ENCODE peak calls at places on chromosomes 12 and 14, in nine cellular contexts. One of them, this sample, is unnamed. For H3K4me1, the result is how much of the 10 kb centered on the place peaks cover.

GRCh38 chr12:116236148-116236731 is 41.3 kb downstream of the MED13L start:
- DNase-seq in psoas muscle: no peak
- DNase-seq in Karpas-422: peak
- DNase-seq in esophagus squamous epithelium: no peak
- DNase-seq in fibroblast of lung: peak
- DNase-seq in tibial artery: peak
- DNase-seq in CD4-positive, CD25-positive, alpha-beta regulatory T cell: peak
- DNase-seq in left ventricle myocardium inferior: peak
- DNase-seq in iPS DF 6.9: no peak
- DNase-seq in this sample: no peak

GRCh38 chr14:68941820-68942219 is 37.3 kb downstream of the ACTN1 start:
- DNase-seq in esophagus squamous epithelium: no peak
- DNase-seq in CD4-positive, CD25-positive, alpha-beta regulatory T cell: no peak
- DNase-seq in fibroblast of lung: peak
- DNase-seq in Karpas-422: no peak
- DNase-seq in tibial artery: peak
- DNase-seq in left ventricle myocardium inferior: peak
- DNase-seq in iPS DF 6.9: peak
- DNase-seq in psoas muscle: peak
- DNase-seq in this sample: peak

GRCh38 chr12:126055521-126055920 is 990.3 kb downstream of the AACS start:
- DNase-seq in Karpas-422: no peak
- DNase-seq in tibial artery: no peak
- DNase-seq in iPS DF 6.9: no peak
- DNase-seq in left ventricle myocardium inferior: no peak
- DNase-seq in psoas muscle: no peak
- DNase-seq in esophagus squamous epithelium: no peak
- DNase-seq in fibroblast of lung: peak
- DNase-seq in CD4-positive, CD25-positive, alpha-beta regulatory T cell: no peak
- DNase-seq in this sample: peak

GRCh38 chr14:58196198-58196597 is 3.8 kb upstream of the ACTR10 start:
- DNase-seq in CD4-positive, CD25-positive, alpha-beta regulatory T cell: no peak
- DNase-seq in fibroblast of lung: no peak
- DNase-seq in left ventricle myocardium inferior: no peak
- DNase-seq in psoas muscle: no peak
- DNase-seq in iPS DF 6.9: no peak
- DNase-seq in Karpas-422: no peak
- DNase-seq in esophagus squamous epithelium: no peak
- DNase-seq in tibial artery: no peak
- DNase-seq in this sample: no peak

GRCh38 chr12:93100610-93101009 is 171.5 kb upstream of the EEA1 start:
- DNase-seq in Karpas-422: no peak
- DNase-seq in esophagus squamous epithelium: no peak
- DNase-seq in iPS DF 6.9: no peak
- DNase-seq in fibroblast of lung: no peak
- DNase-seq in tibial artery: no peak
- DNase-seq in left ventricle myocardium inferior: no peak
- DNase-seq in psoas muscle: no peak
- DNase-seq in CD4-positive, CD25-positive, alpha-beta regulatory T cell: no peak
- DNase-seq in this sample: no peak

GRCh38 chr14:103892247-103892646 is 36.0 kb upstream of the TDRD9 start:
- DNase-seq in left ventricle myocardium inferior: no peak
- DNase-seq in Karpas-422: no peak
- DNase-seq in iPS DF 6.9: no peak
- DNase-seq in esophagus squamous epithelium: no peak
- DNase-seq in fibroblast of lung: no peak
- DNase-seq in psoas muscle: no peak
- DNase-seq in tibial artery: no peak
- DNase-seq in CD4-positive, CD25-positive, alpha-beta regulatory T cell: no peak
- DNase-seq in this sample: no peak

GRCh38 chr12:53952871-53953734 is 1.6 kb upstream of the HOXC12 start:
- DNase-seq in esophagus squamous epithelium: no peak
- DNase-seq in left ventricle myocardium inferior: no peak
- DNase-seq in psoas muscle: no peak
- DNase-seq in Karpas-422: no peak
- DNase-seq in CD4-positive, CD25-positive, alpha-beta regulatory T cell: no peak
- DNase-seq in iPS DF 6.9: no peak
- DNase-seq in fibroblast of lung: no peak
- DNase-seq in tibial artery: no peak
- DNase-seq in this sample: peak

GRCh38 chr12:38890102-38890501 is 15.3 kb downstream of the CPNE8 start:
- DNase-seq in Karpas-422: no peak
- DNase-seq in left ventricle myocardium inferior: no peak
- DNase-seq in iPS DF 6.9: no peak
- DNase-seq in CD4-positive, CD25-positive, alpha-beta regulatory T cell: no peak
- DNase-seq in esophagus squamous epithelium: no peak
- DNase-seq in psoas muscle: no peak
- DNase-seq in tibial artery: no peak
- DNase-seq in fibroblast of lung: no peak
- DNase-seq in this sample: no peak

GRCh38 chr14:94771191-94771905 is 1.4 kb upstream of the GSC start:
- DNase-seq in psoas muscle: no peak
- DNase-seq in Karpas-422: no peak
- DNase-seq in tibial artery: no peak
- DNase-seq in esophagus squamous epithelium: no peak
- DNase-seq in fibroblast of lung: no peak
- DNase-seq in iPS DF 6.9: no peak
- DNase-seq in CD4-positive, CD25-positive, alpha-beta regulatory T cell: no peak
- DNase-seq in left ventricle myocardium inferior: no peak
- DNase-seq in this sample: no peak

GRCh38 chr12:2291182-2291832 is 238.5 kb downstream of the CACNA1C start:
- DNase-seq in tibial artery: no peak
- DNase-seq in left ventricle myocardium inferior: no peak
- DNase-seq in Karpas-422: peak
- DNase-seq in psoas muscle: no peak
- DNase-seq in esophagus squamous epithelium: no peak
- DNase-seq in fibroblast of lung: peak
- DNase-seq in iPS DF 6.9: peak
- DNase-seq in CD4-positive, CD25-positive, alpha-beta regulatory T cell: peak
- DNase-seq in this sample: no peak

GRCh38 chr14:38255408-38255672 is 553 bp downstream of the CLEC14A start:
- DNase-seq in psoas muscle: no peak
- DNase-seq in tibial artery: no peak
- DNase-seq in CD4-positive, CD25-positive, alpha-beta regulatory T cell: peak
- DNase-seq in Karpas-422: no peak
- DNase-seq in fibroblast of lung: peak
- DNase-seq in esophagus squamous epithelium: no peak
- DNase-seq in left ventricle myocardium inferior: peak
- DNase-seq in iPS DF 6.9: no peak
- DNase-seq in this sample: no peak

GRCh38 chr14:69547701-69548348 is 26.8 kb downstream of the CCDC177 start:
- DNase-seq in Karpas-422: no peak
- DNase-seq in fibroblast of lung: no peak
- DNase-seq in esophagus squamous epithelium: no peak
- DNase-seq in left ventricle myocardium inferior: no peak
- DNase-seq in CD4-positive, CD25-positive, alpha-beta regulatory T cell: no peak
- DNase-seq in tibial artery: no peak
- DNase-seq in psoas muscle: no peak
- DNase-seq in iPS DF 6.9: no peak
- DNase-seq in this sample: no peak

GRCh38 chr12:2550470-2551090 is 244.2 kb upstream of the FKBP4 start:
- DNase-seq in iPS DF 6.9: no peak
- DNase-seq in esophagus squamous epithelium: no peak
- DNase-seq in tibial artery: no peak
- DNase-seq in Karpas-422: no peak
- DNase-seq in left ventricle myocardium inferior: no peak
- DNase-seq in fibroblast of lung: no peak
- DNase-seq in CD4-positive, CD25-positive, alpha-beta regulatory T cell: no peak
- DNase-seq in psoas muscle: no peak
- DNase-seq in this sample: no peak

GRCh38 chr12:103632554-103633216 is 45.6 kb downstream of the STAB2 start:
- DNase-seq in esophagus squamous epithelium: no peak
- DNase-seq in Karpas-422: peak
- DNase-seq in fibroblast of lung: peak
- DNase-seq in CD4-positive, CD25-positive, alpha-beta regulatory T cell: peak
- DNase-seq in tibial artery: no peak
- DNase-seq in psoas muscle: peak
- DNase-seq in iPS DF 6.9: peak
- DNase-seq in left ventricle myocardium inferior: no peak
- DNase-seq in this sample: no peak

GRCh38 chr12:131065279-131065678 is 111.6 kb downstream of the ADGRD1 start:
- DNase-seq in CD4-positive, CD25-positive, alpha-beta regulatory T cell: no peak
- DNase-seq in left ventricle myocardium inferior: no peak
- DNase-seq in Karpas-422: no peak
- DNase-seq in esophagus squamous epithelium: no peak
- DNase-seq in iPS DF 6.9: no peak
- DNase-seq in psoas muscle: no peak
- DNase-seq in fibroblast of lung: no peak
- DNase-seq in tibial artery: peak
- DNase-seq in this sample: no peak

DNA sequence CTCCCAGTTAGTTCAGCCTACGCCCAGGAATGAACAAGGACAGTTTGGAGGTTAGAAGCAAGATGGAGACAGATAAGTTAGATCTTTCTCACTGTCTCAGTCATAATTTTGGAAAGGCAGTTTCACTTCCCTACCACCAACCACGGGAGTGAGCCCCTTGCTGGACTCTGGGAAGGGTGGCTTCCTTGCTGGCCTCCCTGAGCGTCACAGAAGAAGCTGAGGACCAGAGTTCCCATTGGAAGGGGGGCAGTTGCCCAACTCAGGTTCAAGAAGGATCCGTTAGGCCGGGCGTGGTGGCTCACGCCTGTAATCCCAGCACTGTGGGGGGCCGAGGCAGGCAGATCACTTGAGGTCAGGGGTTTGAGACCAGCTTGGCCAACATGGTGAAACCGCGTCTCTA is 106.2 kb upstream of the MAX start:
- DNase-seq in fibroblast of lung: no peak
- DNase-seq in esophagus squamous epithelium: no peak
- DNase-seq in left ventricle myocardium inferior: no peak
- DNase-seq in tibial artery: no peak
- DNase-seq in psoas muscle: no peak
- DNase-seq in CD4-positive, CD25-positive, alpha-beta regulatory T cell: no peak
- DNase-seq in Karpas-422: peak
- DNase-seq in iPS DF 6.9: no peak
- DNase-seq in this sample: no peak
- H3K4me1 ChIP-seq in fibroblast of lung: under half
- H3K4me1 ChIP-seq in esophagus squamous epithelium: under half
- H3K4me1 ChIP-seq in left ventricle myocardium inferior: under half
- H3K4me1 ChIP-seq in tibial artery: under half
- H3K4me1 ChIP-seq in psoas muscle: under half
- H3K4me1 ChIP-seq in CD4-positive, CD25-positive, alpha-beta regulatory T cell: under half
- H3K4me1 ChIP-seq in Karpas-422: half or more
- H3K4me1 ChIP-seq in iPS DF 6.9: under half
- H3K4me1 ChIP-seq in this sample: under half

DNA sequence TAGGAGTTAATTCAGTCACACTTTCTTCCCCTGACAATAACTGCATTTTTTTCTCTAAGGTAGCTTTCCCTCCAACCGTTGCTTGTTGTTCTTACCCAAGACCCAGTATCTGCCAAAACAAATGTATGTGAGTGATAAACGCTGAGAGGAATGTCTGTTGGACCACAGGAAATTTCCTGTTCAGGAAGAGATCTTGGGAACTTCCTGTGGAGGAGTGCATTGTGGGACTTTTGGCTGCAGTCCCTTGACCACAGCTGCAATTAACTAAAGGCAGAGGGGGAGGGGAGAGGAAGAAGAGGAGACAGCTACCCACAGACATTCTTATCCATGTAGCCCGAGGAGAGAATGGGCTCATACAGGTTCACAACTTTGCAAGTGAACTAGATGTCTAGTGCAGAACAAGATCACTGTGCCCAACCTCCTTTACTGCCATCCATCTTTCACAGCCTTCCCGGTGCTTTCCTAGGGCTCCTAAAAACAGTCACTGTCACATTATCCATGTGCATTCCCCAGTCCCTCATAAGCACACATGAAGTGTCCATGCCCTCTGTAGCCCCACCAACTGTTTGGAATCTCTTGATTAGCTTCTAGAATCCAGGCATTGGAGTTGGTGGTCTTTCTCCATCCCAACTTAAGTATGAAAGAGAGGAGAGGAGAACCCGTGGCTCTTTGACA is 149.5 kb downstream of the ETV6 start:
- DNase-seq in esophagus squamous epithelium: no peak
- DNase-seq in CD4-positive, CD25-positive, alpha-beta regulatory T cell: no peak
- DNase-seq in fibroblast of lung: peak
- DNase-seq in Karpas-422: no peak
- DNase-seq in left ventricle myocardium inferior: no peak
- DNase-seq in psoas muscle: no peak
- DNase-seq in tibial artery: no peak
- DNase-seq in iPS DF 6.9: no peak
- DNase-seq in this sample: no peak
- H3K4me3 ChIP-seq in esophagus squamous epithelium: no peak
- H3K4me3 ChIP-seq in CD4-positive, CD25-positive, alpha-beta regulatory T cell: no peak
- H3K4me3 ChIP-seq in fibroblast of lung: no peak
- H3K4me3 ChIP-seq in Karpas-422: no peak
- H3K4me3 ChIP-seq in left ventricle myocardium inferior: no peak
- H3K4me3 ChIP-seq in psoas muscle: no peak
- H3K4me3 ChIP-seq in tibial artery: no peak
- H3K4me3 ChIP-seq in iPS DF 6.9: no peak
- H3K4me3 ChIP-seq in this sample: no peak

DNA sequence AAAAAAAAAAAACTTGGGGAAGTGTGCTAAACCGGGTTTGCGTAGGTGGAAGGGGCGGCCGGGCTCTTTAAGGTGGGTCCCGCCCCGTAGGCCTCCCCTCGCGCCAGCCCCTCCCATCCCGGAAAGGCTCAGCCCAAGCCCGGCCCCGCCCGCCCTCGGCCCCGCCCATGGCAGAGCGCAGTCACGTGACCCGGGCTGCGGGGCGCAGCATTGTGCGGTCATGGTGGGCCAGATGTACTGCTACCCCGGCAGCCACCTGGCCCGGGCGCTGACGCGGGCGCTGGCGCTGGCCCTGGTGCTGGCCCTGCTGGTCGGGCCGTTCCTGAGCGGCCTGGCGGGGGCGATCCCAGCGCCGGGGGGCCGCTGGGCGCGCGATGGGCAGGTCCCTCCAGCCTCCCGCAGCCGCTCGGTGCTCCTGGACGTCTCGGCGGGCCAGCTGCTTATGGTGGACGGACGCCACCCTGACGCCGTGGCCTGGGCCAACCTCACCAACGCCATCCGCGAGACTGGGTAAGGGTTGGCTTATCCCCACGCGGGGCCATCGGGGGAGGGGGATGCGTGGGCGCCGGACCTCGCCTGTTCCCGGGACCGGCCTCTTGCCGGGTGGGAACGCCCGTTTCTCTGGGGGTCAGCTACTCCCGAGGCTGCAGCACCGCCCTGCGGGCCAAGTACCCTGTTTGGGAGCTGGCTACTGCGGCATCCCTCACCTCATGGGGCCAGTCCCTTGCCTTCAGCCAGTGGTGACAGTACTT is at the start of gene PLBD2:
- DNase-seq in psoas muscle: peak
- DNase-seq in iPS DF 6.9: peak
- DNase-seq in CD4-positive, CD25-positive, alpha-beta regulatory T cell: peak
- DNase-seq in fibroblast of lung: peak
- DNase-seq in esophagus squamous epithelium: peak
- DNase-seq in left ventricle myocardium inferior: peak
- DNase-seq in tibial artery: peak
- DNase-seq in Karpas-422: peak
- DNase-seq in this sample: peak
- H3K27ac ChIP-seq in psoas muscle: peak
- H3K27ac ChIP-seq in iPS DF 6.9: no peak
- H3K27ac ChIP-seq in CD4-positive, CD25-positive, alpha-beta regulatory T cell: peak
- H3K27ac ChIP-seq in fibroblast of lung: peak
- H3K27ac ChIP-seq in esophagus squamous epithelium: peak
- H3K27ac ChIP-seq in left ventricle myocardium inferior: peak
- H3K27ac ChIP-seq in tibial artery: peak
- H3K27ac ChIP-seq in Karpas-422: no peak
- H3K27ac ChIP-seq in this sample: no peak

GRCh38 chr14:65230287-65230728 is 128.0 kb upstream of the MAX start:
- DNase-seq in tibial artery: no peak
- DNase-seq in Karpas-422: no peak
- DNase-seq in iPS DF 6.9: no peak
- DNase-seq in left ventricle myocardium inferior: peak
- DNase-seq in esophagus squamous epithelium: no peak
- DNase-seq in CD4-positive, CD25-positive, alpha-beta regulatory T cell: no peak
- DNase-seq in fibroblast of lung: no peak
- DNase-seq in psoas muscle: no peak
- DNase-seq in this sample: no peak
- H3K4me1 ChIP-seq in tibial artery: under half
- H3K4me1 ChIP-seq in Karpas-422: under half
- H3K4me1 ChIP-seq in iPS DF 6.9: under half
- H3K4me1 ChIP-seq in left ventricle myocardium inferior: under half
- H3K4me1 ChIP-seq in esophagus squamous epithelium: under half
- H3K4me1 ChIP-seq in CD4-positive, CD25-positive, alpha-beta regulatory T cell: under half
- H3K4me1 ChIP-seq in fibroblast of lung: under half
- H3K4me1 ChIP-seq in psoas muscle: under half
- H3K4me1 ChIP-seq in this sample: under half